ENCODE peak calls at places on chromosomes 7 and 10, in six cellular contexts. H, L, F, S, E and I are unnamed samples.

GRCh38 chr10:26221571-26221970 is 5.0 kb downstream of the GAD2 start:
- DNase-seq in H (no peak), L (no peak), F (no peak), S (no peak), E (no peak), I (no peak)

GRCh38 chr7:27551803-27552202 is 110.9 kb downstream of the HIBADH start:
- DNase-seq in H (no peak), L (no peak), F (no peak), S (no peak), E (no peak), I (no peak)

GRCh38 chr7:45686441-45687184 is 112.4 kb downstream of the ADCY1 start:
- DNase-seq in H (no peak), L (no peak), F (no peak), S (peak; percentile 2), E (no peak), I (no peak)

GRCh38 chr10:74151057-74151878 is at the start of gene ADK:
- DNase-seq in H (peak; percentile 99), L (peak; percentile 76), F (peak; percentile 99), S (peak; percentile 99), E (peak; percentile 98), I (peak; percentile 95)

GRCh38 chr10:116080553-116080952 is 192.5 kb downstream of the GFRA1 start:
- DNase-seq in H (no peak), L (no peak), F (no peak), S (no peak), E (no peak), I (no peak)

GRCh38 chr7:155665957-155666287 is 21.5 kb downstream of the RBM33 start:
- DNase-seq in H (no peak), L (no peak), F (no peak), S (no peak), E (no peak), I (no peak)

GRCh38 chr7:31744294-31744874 is 57.4 kb downstream of the PPP1R17 start:
- DNase-seq in H (no peak), L (peak; percentile 59), F (no peak), S (peak; percentile 18), E (peak; percentile 45), I (peak; percentile 11)

GRCh38 chr7:98223898-98224700 is 12.9 kb downstream of the BHLHA15 start:
- DNase-seq in H (no peak), L (no peak), F (no peak), S (no peak), E (no peak), I (no peak)

GRCh38 chr7:90178592-90179279 is 24.5 kb downstream of the STEAP1 start:
- DNase-seq in H (no peak), L (no peak), F (no peak), S (no peak), E (no peak), I (no peak)

GRCh38 chr10:100996678-100997363 is 2.8 kb upstream of the LZTS2 start:
- DNase-seq in H (no peak), L (no peak), F (no peak), S (no peak), E (no peak), I (no peak)

GRCh38 chr7:23759556-23760391 is 49.8 kb downstream of the STK31 start:
- DNase-seq in H (no peak), L (no peak), F (no peak), S (no peak), E (no peak), I (no peak)

GRCh38 chr7:90212149-90212495 is 582 bp downstream of the STEAP2 start:
- DNase-seq in H (no peak), L (no peak), F (no peak), S (no peak), E (no peak), I (no peak)